ENCODE peak calls at places on chromosome 4, in five cellular contexts. One of them, this sample, is unnamed.

GRCh38 chr4:132839070-132839469 is 310.0 kb upstream of the PCDH10 start:
- DNase-seq in mucosa of descending colon: no peak
- DNase-seq in stimulated activated CD4-positive, alpha-beta T cell treated with anti-CD3 and anti-CD28 coated beads, TNF-alpha, amount 100 ng/mL, for 4 hours: no peak
- DNase-seq in foreskin fibroblast: no peak
- DNase-seq in IMR-90: no peak
- DNase-seq in this sample: no peak

GRCh38 chr4:150280081-150280950 is 202.1 kb downstream of the DCLK2 start:
- DNase-seq in foreskin fibroblast: peak; percentile 82
- DNase-seq in mucosa of descending colon: no peak
- DNase-seq in IMR-90: peak; percentile 86
- DNase-seq in stimulated activated CD4-positive, alpha-beta T cell treated with anti-CD3 and anti-CD28 coated beads, TNF-alpha, amount 100 ng/mL, for 4 hours: no peak
- DNase-seq in this sample: peak; percentile 95

GRCh38 chr4:114282937-114283336 is 303.5 kb upstream of the ARSJ start:
- DNase-seq in stimulated activated CD4-positive, alpha-beta T cell treated with anti-CD3 and anti-CD28 coated beads, TNF-alpha, amount 100 ng/mL, for 4 hours: no peak
- DNase-seq in mucosa of descending colon: no peak
- DNase-seq in IMR-90: no peak
- DNase-seq in foreskin fibroblast: no peak
- DNase-seq in this sample: no peak

GRCh38 chr4:130712038-130712437 is 1616.1 kb downstream of the C4orf33 start:
- DNase-seq in foreskin fibroblast: peak; percentile 2
- DNase-seq in IMR-90: no peak
- DNase-seq in mucosa of descending colon: no peak
- DNase-seq in stimulated activated CD4-positive, alpha-beta T cell treated with anti-CD3 and anti-CD28 coated beads, TNF-alpha, amount 100 ng/mL, for 4 hours: no peak
- DNase-seq in this sample: no peak

GRCh38 chr4:3209551-3210325 is 39.2 kb upstream of the MSANTD1 start:
- DNase-seq in foreskin fibroblast: no peak
- DNase-seq in stimulated activated CD4-positive, alpha-beta T cell treated with anti-CD3 and anti-CD28 coated beads, TNF-alpha, amount 100 ng/mL, for 4 hours: no peak
- DNase-seq in IMR-90: no peak
- DNase-seq in mucosa of descending colon: no peak
- DNase-seq in this sample: no peak

GRCh38 chr4:102042843-102043802 is 252.6 kb downstream of the BANK1 start:
- DNase-seq in foreskin fibroblast: no peak
- DNase-seq in stimulated activated CD4-positive, alpha-beta T cell treated with anti-CD3 and anti-CD28 coated beads, TNF-alpha, amount 100 ng/mL, for 4 hours: no peak
- DNase-seq in IMR-90: no peak
- DNase-seq in mucosa of descending colon: no peak
- DNase-seq in this sample: peak; percentile 28

GRCh38 chr4:123649644-123650356 is 253.2 kb downstream of the SPRY1 start:
- DNase-seq in mucosa of descending colon: no peak
- DNase-seq in IMR-90: peak; percentile 79
- DNase-seq in foreskin fibroblast: peak; percentile 69
- DNase-seq in stimulated activated CD4-positive, alpha-beta T cell treated with anti-CD3 and anti-CD28 coated beads, TNF-alpha, amount 100 ng/mL, for 4 hours: no peak
- DNase-seq in this sample: peak; percentile 88

GRCh38 chr4:47855350-47855749 is 17.5 kb upstream of the CORIN start:
- DNase-seq in IMR-90: peak; percentile 98
- DNase-seq in mucosa of descending colon: no peak
- DNase-seq in stimulated activated CD4-positive, alpha-beta T cell treated with anti-CD3 and anti-CD28 coated beads, TNF-alpha, amount 100 ng/mL, for 4 hours: no peak
- DNase-seq in foreskin fibroblast: peak; percentile 97
- DNase-seq in this sample: peak; percentile 81

GRCh38 chr4:108157655-108158054 is 11.1 kb downstream of the LEF1 start:
- DNase-seq in IMR-90: no peak
- DNase-seq in mucosa of descending colon: no peak
- DNase-seq in foreskin fibroblast: no peak
- DNase-seq in stimulated activated CD4-positive, alpha-beta T cell treated with anti-CD3 and anti-CD28 coated beads, TNF-alpha, amount 100 ng/mL, for 4 hours: no peak
- DNase-seq in this sample: no peak

GRCh38 chr4:86243750-86244149 is 116.1 kb downstream of the MAPK10 start:
- DNase-seq in stimulated activated CD4-positive, alpha-beta T cell treated with anti-CD3 and anti-CD28 coated beads, TNF-alpha, amount 100 ng/mL, for 4 hours: no peak
- DNase-seq in foreskin fibroblast: peak; percentile 16
- DNase-seq in IMR-90: no peak
- DNase-seq in mucosa of descending colon: no peak
- DNase-seq in this sample: no peak

GRCh38 chr4:59704621-59705020 is 1495.5 kb upstream of the ADGRL3 start:
- DNase-seq in mucosa of descending colon: no peak
- DNase-seq in foreskin fibroblast: no peak
- DNase-seq in stimulated activated CD4-positive, alpha-beta T cell treated with anti-CD3 and anti-CD28 coated beads, TNF-alpha, amount 100 ng/mL, for 4 hours: no peak
- DNase-seq in IMR-90: no peak
- DNase-seq in this sample: no peak

GRCh38 chr4:1112821-1113182 is 562 bp downstream of the RNF212 start:
- DNase-seq in IMR-90: no peak
- DNase-seq in stimulated activated CD4-positive, alpha-beta T cell treated with anti-CD3 and anti-CD28 coated beads, TNF-alpha, amount 100 ng/mL, for 4 hours: no peak
- DNase-seq in foreskin fibroblast: no peak
- DNase-seq in mucosa of descending colon: no peak
- DNase-seq in this sample: no peak

GRCh38 chr4:75254745-75255144 is 259.5 kb downstream of the RCHY1 start:
- DNase-seq in IMR-90: no peak
- DNase-seq in foreskin fibroblast: no peak
- DNase-seq in stimulated activated CD4-positive, alpha-beta T cell treated with anti-CD3 and anti-CD28 coated beads, TNF-alpha, amount 100 ng/mL, for 4 hours: no peak
- DNase-seq in mucosa of descending colon: no peak
- DNase-seq in this sample: no peak

GRCh38 chr4:73707918-73708577 is 32.3 kb upstream of the CXCL8 start:
- DNase-seq in foreskin fibroblast: peak; percentile 93
- DNase-seq in stimulated activated CD4-positive, alpha-beta T cell treated with anti-CD3 and anti-CD28 coated beads, TNF-alpha, amount 100 ng/mL, for 4 hours: no peak
- DNase-seq in IMR-90: peak; percentile 95
- DNase-seq in mucosa of descending colon: no peak
- DNase-seq in this sample: peak; percentile 98

GRCh38 chr4:72313121-72313520 is 255.9 kb downstream of the ADAMTS3 start:
- DNase-seq in IMR-90: no peak
- DNase-seq in foreskin fibroblast: peak; percentile 21
- DNase-seq in mucosa of descending colon: no peak
- DNase-seq in stimulated activated CD4-positive, alpha-beta T cell treated with anti-CD3 and anti-CD28 coated beads, TNF-alpha, amount 100 ng/mL, for 4 hours: no peak
- DNase-seq in this sample: no peak

GRCh38 chr4:11698846-11699590 is 270.3 kb upstream of the HS3ST1 start:
- DNase-seq in IMR-90: peak; percentile 80
- DNase-seq in foreskin fibroblast: peak; percentile 72
- DNase-seq in stimulated activated CD4-positive, alpha-beta T cell treated with anti-CD3 and anti-CD28 coated beads, TNF-alpha, amount 100 ng/mL, for 4 hours: no peak
- DNase-seq in mucosa of descending colon: no peak
- DNase-seq in this sample: peak; percentile 62

GRCh38 chr4:88320780-88321373 is 36.5 kb upstream of the PPM1K start:
- DNase-seq in IMR-90: no peak
- DNase-seq in stimulated activated CD4-positive, alpha-beta T cell treated with anti-CD3 and anti-CD28 coated beads, TNF-alpha, amount 100 ng/mL, for 4 hours: no peak
- DNase-seq in foreskin fibroblast: peak; percentile 19
- DNase-seq in mucosa of descending colon: peak; percentile 47
- DNase-seq in this sample: peak; percentile 20

GRCh38 chr4:40915318-40916217 is 165.8 kb downstream of the NSUN7 start:
- DNase-seq in stimulated activated CD4-positive, alpha-beta T cell treated with anti-CD3 and anti-CD28 coated beads, TNF-alpha, amount 100 ng/mL, for 4 hours: no peak
- DNase-seq in IMR-90: peak; percentile 57
- DNase-seq in foreskin fibroblast: no peak
- DNase-seq in mucosa of descending colon: no peak
- DNase-seq in this sample: peak; percentile 72

GRCh38 chr4:59818656-59819055 is 1381.5 kb upstream of the ADGRL3 start:
- DNase-seq in foreskin fibroblast: no peak
- DNase-seq in stimulated activated CD4-positive, alpha-beta T cell treated with anti-CD3 and anti-CD28 coated beads, TNF-alpha, amount 100 ng/mL, for 4 hours: no peak
- DNase-seq in IMR-90: no peak
- DNase-seq in mucosa of descending colon: no peak
- DNase-seq in this sample: no peak

GRCh38 chr4:184843984-184844554 is 18.3 kb upstream of the ACSL1 start:
- DNase-seq in foreskin fibroblast: no peak
- DNase-seq in IMR-90: no peak
- DNase-seq in stimulated activated CD4-positive, alpha-beta T cell treated with anti-CD3 and anti-CD28 coated beads, TNF-alpha, amount 100 ng/mL, for 4 hours: no peak
- DNase-seq in mucosa of descending colon: no peak
- DNase-seq in this sample: no peak

GRCh38 chr4:94603170-94603747 is 151.5 kb downstream of the PDLIM5 start:
- DNase-seq in mucosa of descending colon: no peak
- DNase-seq in stimulated activated CD4-positive, alpha-beta T cell treated with anti-CD3 and anti-CD28 coated beads, TNF-alpha, amount 100 ng/mL, for 4 hours: no peak
- DNase-seq in foreskin fibroblast: peak; percentile 74
- DNase-seq in IMR-90: peak; percentile 96
- DNase-seq in this sample: peak; percentile 79

GRCh38 chr4:80184791-80185756 is 12.2 kb upstream of the PRDM8 start:
- DNase-seq in stimulated activated CD4-positive, alpha-beta T cell treated with anti-CD3 and anti-CD28 coated beads, TNF-alpha, amount 100 ng/mL, for 4 hours: no peak
- DNase-seq in mucosa of descending colon: no peak
- DNase-seq in IMR-90: no peak
- DNase-seq in foreskin fibroblast: peak; percentile 73
- DNase-seq in this sample: peak; percentile 8

This sample was measured in EH.